ENCODE peak calls at places on chromosomes 3 and 15, in four cellular contexts. N, Q, L and F are unnamed samples.

GRCh38 chr3:10185804-10186762 is 21.4 kb downstream of the IRAK2 start:
- DNase-seq in Q (no peak), L (no peak), N (no peak), F (no peak)

GRCh38 chr3:189714991-189715961 is 84.1 kb downstream of the TP63 start:
- DNase-seq in Q (no peak), N (no peak), L (no peak), F (no peak)

GRCh38 chr3:95923496-95924210 is 890.7 kb upstream of the EPHA6 start:
- DNase-seq in N (no peak), L (no peak), Q (no peak), F (no peak)

GRCh38 chr15:38085931-38086562 is 151.6 kb downstream of the TMCO5A start:
- DNase-seq in Q (no peak), L (no peak), N (no peak), F (no peak)

GRCh38 chr3:46865546-46865945 is 2.3 kb upstream of the MYL3 start:
- DNase-seq in Q (no peak), N (no peak), L (no peak), F (no peak)

GRCh38 chr15:27855137-27855536 is 244.0 kb downstream of the OCA2 start:
- DNase-seq in L (no peak), Q (no peak), N (no peak), F (no peak)

GRCh38 chr3:99013794-99014315 is 112.4 kb upstream of the DCBLD2 start:
- DNase-seq in N (no peak), Q (no peak), L (no peak), F (no peak)

GRCh38 chr3:170007031-170007663 is 30.6 kb upstream of the GPR160 start:
- DNase-seq in N (peak; percentile 65), L (no peak), Q (no peak), F (no peak)

GRCh38 chr3:132239587-132239986 is 77.6 kb upstream of the ACP3 start:
- DNase-seq in Q (no peak), L (no peak), N (no peak), F (no peak)

GRCh38 chr15:98121957-98122356 is 161.5 kb downstream of the ARRDC4 start:
- DNase-seq in Q (no peak), N (no peak), L (no peak), F (no peak)

GRCh38 chr3:50639055-50639494 is 22.1 kb downstream of the MAPKAPK3 start:
- DNase-seq in N (no peak), L (no peak), Q (no peak), F (no peak)

GRCh38 chr3:170154569-170155143 is 26.9 kb downstream of the PHC3 start:
- DNase-seq in L (no peak), Q (no peak), N (no peak), F (no peak)

GRCh38 chr3:119346076-119346496 is 51.9 kb downstream of the ARHGAP31 start:
- DNase-seq in Q (no peak), L (no peak), N (no peak), F (no peak)